ENCODE peak calls at places on chromosomes 2 and 18, in ten cellular contexts. N is thoracic aorta, H is psoas muscle, S is endodermal cell, J is endothelial cell of umbilical vein, P is lower lobe of right lung, V is right atrium auricular region, U is SK-N-SH, A is K562, L is HCT116. F is an unnamed sample. For H3K4me1, the result is how much of the 10 kb centered on the place peaks cover.

GRCh38 chr2:10435427-10436204 is 12.5 kb downstream of the ODC1 start:
- DNase-seq in J (no peak), P (no peak), A (no peak), U (no peak), H (no peak), N (no peak), L (no peak), V (no peak), S (peak), F (no peak)

GRCh38 chr2:17830053-17831034 is 14.1 kb downstream of the MSGN1 start:
- DNase-seq in S (peak), N (no peak), V (peak), H (peak), P (peak), J (peak), L (peak), U (peak), A (peak), F (peak)

GRCh38 chr18:58761241-58761969 is 90.1 kb downstream of the MALT1 start:
- DNase-seq in S (peak), U (no peak), A (no peak), L (no peak), N (no peak), V (peak), H (no peak), P (no peak), J (no peak), F (no peak)

GRCh38 chr2:60453301-60453700 is 100.2 kb downstream of the BCL11A start:
- DNase-seq in J (no peak), P (no peak), U (peak), H (no peak), L (no peak), V (no peak), A (no peak), S (peak), N (no peak), F (peak)

GRCh38 chr2:230473378-230473777 is 57.4 kb downstream of the SP100 start:
- DNase-seq in U (no peak), H (no peak), S (no peak), L (no peak), V (no peak), J (peak), N (no peak), A (no peak), P (no peak), F (no peak)

GRCh38 chr18:45255142-45255890 is 360.0 kb upstream of the SLC14A2 start:
- DNase-seq in P (no peak), V (peak), S (no peak), H (no peak), A (no peak), N (no peak), L (no peak), J (no peak), U (no peak), F (peak)

GRCh38 chr18:79523738-79524180 is 128.0 kb downstream of the NFATC1 start:
- DNase-seq in S (no peak), J (no peak), P (no peak), N (no peak), A (no peak), U (no peak), L (no peak), V (peak), H (no peak), F (no peak)

GRCh38 chr2:219517954-219518778 is 3.9 kb downstream of the ASIC4 start:
- DNase-seq in H (no peak), A (no peak), P (no peak), L (no peak), V (no peak), J (no peak), U (no peak), N (no peak), S (no peak), F (no peak)

GRCh38 chr2:70475266-70475665 is 78.4 kb downstream of the TGFA start:
- DNase-seq in S (no peak), V (no peak), A (no peak), H (no peak), L (no peak), U (no peak), N (no peak), P (no peak), J (no peak), F (no peak)

GRCh38 chr18:10099539-10100140 is 185.8 kb downstream of the VAPA start:
- DNase-seq in V (no peak), L (no peak), H (no peak), S (no peak), A (no peak), P (no peak), N (no peak), J (no peak), U (no peak), F (no peak)

GRCh38 chr2:85549826-85550225 is 10.9 kb downstream of the MAT2A start:
- DNase-seq in N (no peak), J (peak), U (no peak), A (no peak), V (no peak), L (no peak), H (no peak), S (no peak), P (no peak), F (no peak)

GRCh38 chr2:177724398-177725287 is 332.1 kb downstream of the AGPS start:
- DNase-seq in N (no peak), P (no peak), L (peak), V (no peak), S (peak), H (peak), J (peak), A (peak), U (peak), F (peak)

GRCh38 chr18:36711014-36711725 is 117.6 kb downstream of the TPGS2 start:
- DNase-seq in P (no peak), A (no peak), N (no peak), U (no peak), S (no peak), J (no peak), V (no peak), L (no peak), H (no peak), F (no peak)

GRCh38 chr18:57533399-57533884 is 53.1 kb downstream of the FECH start:
- DNase-seq in S (peak), U (peak), A (no peak), J (no peak), L (no peak), H (no peak), V (no peak), N (no peak), P (no peak), F (peak)

GRCh38 chr2:19819097-19820065 is 82.4 kb downstream of the TTC32 start:
- DNase-seq in S (no peak), N (no peak), H (no peak), V (peak), J (no peak), U (no peak), P (no peak), L (peak), A (no peak), F (peak)

GRCh38 chr2:235270951-235271350 is 222.9 kb upstream of the AGAP1 start:
- DNase-seq in V (no peak), J (no peak), A (no peak), S (no peak), U (no peak), N (no peak), P (no peak), L (no peak), H (no peak), F (no peak)

GRCh38 chr2:6960659-6961058 is 43.4 kb downstream of the RNF144A start:
- DNase-seq in S (peak), P (no peak), J (peak), L (no peak), U (no peak), N (no peak), H (no peak), A (no peak), V (no peak), F (peak)

GRCh38 chr2:149858916-149859634 is 271.5 kb upstream of the MMADHC start:
- DNase-seq in H (no peak), A (no peak), S (no peak), N (no peak), P (no peak), J (peak), V (no peak), L (no peak), U (no peak), F (peak)

GRCh38 chr18:7221424-7222155 is 9.3 kb upstream of the LRRC30 start:
- DNase-seq in V (no peak), A (peak), N (no peak), S (peak), P (no peak), H (no peak), J (peak), L (peak), U (peak), F (peak)

GRCh38 chr2:120685403-120686297 is 50.0 kb upstream of the GLI2 start:
- DNase-seq in P (no peak), L (no peak), V (no peak), S (no peak), U (no peak), J (no peak), H (no peak), A (no peak), N (no peak), F (no peak)

GRCh38 chr2:176493221-176493825 is 224.1 kb downstream of the MTX2 start:
- DNase-seq in P (no peak), U (no peak), N (no peak), V (no peak), S (no peak), J (no peak), L (no peak), H (no peak), A (no peak), F (no peak)

GRCh38 chr2:40611196-40611595 is 159.3 kb upstream of the SLC8A1 start:
- DNase-seq in A (no peak), U (no peak), V (no peak), S (no peak), L (no peak), N (no peak), J (no peak), P (no peak), H (no peak), F (peak)

GRCh38 chr18:76380791-76381405 is 114.1 kb downstream of the ZNF516 start:
- DNase-seq in U (no peak), L (peak), V (no peak), P (no peak), H (no peak), N (no peak), A (peak), S (peak), J (no peak), F (no peak)

GRCh38 chr2:151437630-151438029 is 27.9 kb downstream of the RIF1 start:
- DNase-seq in P (no peak), U (peak), V (no peak), J (peak), N (no peak), S (no peak), H (no peak), L (peak), A (peak), F (peak)

GRCh38 chr2:83365476-83365875 is 1093.6 kb downstream of the SUCLG1 start:
- DNase-seq in H (no peak), L (no peak), A (no peak), N (no peak), P (no peak), S (no peak), V (no peak), U (no peak), J (no peak), F (no peak)

GRCh38 chr2:85601771-85602475 is 575 bp downstream of the TMEM150A start:
- DNase-seq in N (no peak), J (no peak), V (peak), A (no peak), P (peak), S (no peak), L (no peak), U (peak), H (peak), F (no peak)

DNA sequence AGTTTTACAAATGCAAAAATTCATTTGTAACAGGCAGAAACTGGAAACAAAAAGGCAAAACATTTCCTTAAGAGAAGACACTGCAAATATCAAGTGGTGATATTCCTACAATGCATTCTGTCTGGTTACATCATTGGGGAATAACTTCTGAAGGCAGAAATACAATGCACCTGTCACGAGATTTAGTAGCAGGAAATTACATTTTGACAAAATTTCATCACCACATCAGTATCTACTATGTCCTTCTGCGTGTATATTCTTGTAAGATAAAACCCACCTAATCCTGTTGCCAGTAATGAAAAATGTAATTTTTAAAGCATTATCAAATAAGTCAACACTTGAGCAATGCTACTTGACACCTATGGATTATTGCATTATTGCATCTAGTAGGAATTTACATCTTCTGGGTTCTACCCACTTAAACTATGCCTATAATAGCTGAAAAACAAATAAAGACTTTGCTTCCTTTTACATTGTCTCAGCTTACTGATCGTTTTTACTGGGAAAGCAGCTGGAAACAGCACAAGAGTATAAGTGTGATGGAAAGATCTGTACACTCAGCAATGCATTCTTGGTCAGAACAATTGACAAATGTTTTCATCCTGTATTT is 59.5 kb downstream of the IRS1 start:
- DNase-seq in V (no peak), L (no peak), P (no peak), J (no peak), S (no peak), A (no peak), H (no peak), N (no peak), U (no peak), F (no peak)
- H3K4me1 ChIP-seq in V (under half), L (under half), P (under half), J (under half), S (under half), A (under half), H (under half), N (half or more), U (under half), F (under half)

GRCh38 chr2:102082591-102083586 is 59.7 kb upstream of the IL1R1 start:
- DNase-seq in H (no peak), U (no peak), P (no peak), A (peak), N (no peak), S (no peak), J (peak), L (peak), V (no peak), F (no peak)
- H3K27ac ChIP-seq in H (peak), U (peak), P (peak), A (peak), N (peak), S (no peak), J (peak), L (no peak), V (peak), F (no peak)

DNA sequence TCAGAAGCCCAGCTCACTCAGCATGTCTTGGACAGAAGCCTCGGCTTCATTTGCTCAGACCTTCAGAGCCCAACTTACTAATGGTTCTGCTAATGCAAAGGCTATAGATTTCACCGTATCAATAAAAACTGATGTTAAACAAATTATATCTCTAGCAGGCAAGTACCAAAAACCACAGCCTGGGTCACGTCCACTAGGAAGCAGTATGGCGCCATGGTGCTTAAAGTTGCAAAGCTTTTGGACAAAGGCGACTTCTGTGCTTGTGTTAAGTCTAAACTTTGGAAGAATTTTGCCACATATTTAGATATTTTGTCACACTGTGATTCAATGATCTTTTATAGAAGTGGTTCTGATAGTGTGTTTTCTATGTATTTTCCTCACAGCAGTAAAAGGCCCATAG is 276.8 kb upstream of the PARD3B start:
- DNase-seq in L (no peak), H (no peak), V (no peak), S (no peak), N (no peak), A (no peak), P (no peak), U (no peak), J (no peak), F (no peak)
- TF ChIP-seq CTCF in L (no peak), H (no peak), V (no peak), S (peak), N (no peak), A (peak), P (no peak), U (no peak), J (no peak), F (no peak)

GRCh38 chr2:43131890-43132522 is 94.4 kb downstream of the ZFP36L2 start:
- DNase-seq in S (peak), P (no peak), J (no peak), U (peak), A (no peak), H (no peak), N (no peak), V (no peak), L (no peak), F (no peak)

GRCh38 chr2:43129676-43130547 is 96.5 kb downstream of the ZFP36L2 start:
- DNase-seq in A (no peak), H (peak), U (peak), J (no peak), S (peak), L (no peak), N (no peak), P (peak), V (no peak), F (no peak)

GRCh38 chr2:43131051-43131889 is 95.1 kb downstream of the ZFP36L2 start:
- DNase-seq in P (peak), J (peak), N (peak), H (peak), A (peak), L (peak), S (peak), V (peak), U (peak), F (peak)

GRCh38 chr2:43129254-43129653 is 97.2 kb downstream of the ZFP36L2 start:
- DNase-seq in V (no peak), S (no peak), A (no peak), U (no peak), L (no peak), P (no peak), N (no peak), J (no peak), H (no peak), F (no peak)

DNA sequence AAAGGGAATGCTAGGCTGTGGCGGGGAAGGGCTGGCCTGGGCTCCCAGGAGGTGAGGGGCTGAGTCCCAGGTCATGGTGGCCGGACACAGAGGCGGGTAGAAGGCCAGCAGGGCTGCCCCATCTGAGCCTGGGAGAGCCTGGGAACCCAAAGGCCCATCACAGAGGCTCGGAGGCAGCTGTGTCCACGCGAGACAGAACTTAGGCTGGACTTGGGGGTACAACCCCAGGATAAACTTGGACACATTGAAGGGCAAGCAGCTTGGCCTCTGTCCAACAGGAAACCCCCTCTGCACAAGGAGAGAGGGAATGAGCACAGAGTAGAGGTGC is 95.9 kb downstream of the ZFP36L2 start:
- DNase-seq in J (no peak), U (peak), H (no peak), P (no peak), V (no peak), N (no peak), S (peak), A (no peak), L (no peak), F (no peak)
- H3K4me1 ChIP-seq in J (under half), U (under half), H (under half), P (half or more), V (under half), N (under half), S (under half), A (under half), L (under half), F (under half)

GRCh38 chr2:23713352-23713751 is 213.6 kb downstream of the ATAD2B start:
- DNase-seq in L (no peak), N (no peak), P (no peak), A (no peak), S (no peak), V (no peak), J (no peak), H (no peak), U (no peak), F (peak)

GRCh38 chr2:23709311-23709710 is 217.6 kb downstream of the ATAD2B start:
- DNase-seq in J (no peak), S (no peak), L (no peak), A (no peak), V (no peak), N (no peak), P (no peak), H (no peak), U (no peak), F (no peak)

GRCh38 chr2:23708771-23709170 is 218.2 kb downstream of the ATAD2B start:
- DNase-seq in L (no peak), N (no peak), U (no peak), A (no peak), S (no peak), J (no peak), V (no peak), H (no peak), P (no peak), F (no peak)

GRCh38 chr2:23711979-23712755 is 214.8 kb downstream of the ATAD2B start:
- DNase-seq in J (no peak), U (no peak), V (no peak), N (no peak), P (no peak), S (peak), L (no peak), A (no peak), H (no peak), F (peak)

DNA sequence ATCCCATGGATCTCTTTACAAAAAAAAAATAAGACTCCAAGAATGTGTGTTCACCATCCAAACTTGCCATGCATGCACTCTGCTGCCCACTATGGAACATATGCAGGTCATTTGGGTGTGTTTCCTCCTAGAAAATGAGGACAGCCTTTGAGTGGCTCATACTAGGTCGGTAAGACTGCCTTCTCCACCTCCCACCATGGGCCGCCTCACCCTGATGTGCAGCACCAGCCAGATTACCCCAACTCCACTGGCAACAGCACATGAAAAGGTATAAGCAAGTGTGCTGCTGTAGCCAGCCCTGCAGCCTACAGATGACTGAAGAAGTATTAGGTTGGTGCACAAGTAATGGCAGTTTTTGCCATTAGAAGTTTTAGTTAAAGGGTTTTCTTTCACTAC is 214.2 kb downstream of the ATAD2B start:
- DNase-seq in H (no peak), U (no peak), S (peak), L (no peak), V (no peak), J (no peak), P (no peak), A (no peak), N (no peak), F (no peak)
- H3K27ac ChIP-seq in H (no peak), U (no peak), S (peak), L (no peak), V (no peak), J (no peak), P (no peak), A (no peak), N (no peak), F (no peak)

GRCh38 chr2:148810081-148810480 is 64.9 kb upstream of the KIF5C start:
- DNase-seq in V (no peak), S (no peak), J (no peak), H (no peak), N (no peak), A (no peak), P (no peak), U (no peak), L (no peak), F (no peak)
- TF ChIP-seq CTCF in V (no peak), S (no peak), J (no peak), H (no peak), N (no peak), A (no peak), P (no peak), U (no peak), L (no peak), F (no peak)

DNA sequence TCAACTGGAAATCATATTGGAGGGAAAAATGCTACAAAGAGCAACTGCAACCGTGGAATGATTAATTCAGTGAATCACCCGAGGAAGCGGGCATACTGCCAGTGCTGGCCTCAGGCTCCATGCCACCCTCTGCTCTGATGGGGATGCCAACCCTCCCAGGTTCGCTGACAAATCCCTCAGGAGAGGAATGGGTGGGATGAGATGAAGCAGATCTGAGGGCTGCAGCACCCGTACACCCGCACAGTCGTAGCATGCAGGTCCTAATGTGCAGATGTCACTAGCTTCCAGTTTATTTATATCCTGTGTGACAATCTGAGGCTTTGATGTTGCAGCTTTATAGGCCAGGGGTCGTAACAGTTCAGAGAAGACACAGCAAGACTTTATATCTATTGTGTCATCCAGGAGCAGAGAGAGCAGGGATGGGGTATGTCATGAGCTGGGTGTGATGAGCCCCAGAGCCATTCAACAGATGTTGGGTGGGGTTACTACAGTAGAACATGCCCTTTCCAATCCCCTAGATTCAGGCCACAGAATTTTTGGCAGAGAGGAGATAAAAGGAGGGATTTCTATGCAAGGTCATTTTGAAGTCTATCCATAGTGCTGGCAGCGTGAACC is 44.6 kb downstream of the DPP4 start:
- DNase-seq in S (no peak), P (no peak), H (peak), V (no peak), A (no peak), L (peak), U (peak), N (no peak), J (peak), F (no peak)
- H3K4me1 ChIP-seq in S (under half), P (under half), H (under half), V (under half), A (under half), L (under half), U (under half), N (under half), J (under half), F (under half)

F was measured in cardiac muscle cell.